ENCODE peak calls at places on chromosomes 2 and 18, in four cellular contexts. I is H1; D is activated CD4-positive, alpha-beta T cell treated with anti-CD3 and anti-CD28 coated beads, Interleukin-2, amount 10 ng/mL, durations not matched to agents 7 days and 5 days; H is Ammon's horn. V is an unnamed sample.
A peak's percentile ranks its signal among the peaks of the same experiment; 100 is the strongest.

GRCh38 chr2:130957920-130958319 is 121.2 kb downstream of the ARHGEF4 start:
- DNase-seq in I (no peak), D (no peak), H (peak; percentile 20), V (no peak)

GRCh38 chr2:157264099-157264498 is 6.6 kb downstream of the GALNT5 start:
- DNase-seq in I (no peak), D (no peak), H (no peak), V (no peak)

GRCh38 chr2:20422679-20423271 is 24.1 kb upstream of the RHOB start:
- DNase-seq in H (peak; percentile 53), D (peak; percentile 36), I (peak; percentile 50), V (peak; percentile 75)

GRCh38 chr2:101418704-101419663 is 31.7 kb upstream of the CREG2 start:
- DNase-seq in H (peak; percentile 68), D (peak; percentile 82), I (peak; percentile 53), V (peak; percentile 57)

GRCh38 chr2:106701134-106701994 is 184.6 kb downstream of the ST6GAL2 start:
- DNase-seq in D (no peak), H (no peak), I (no peak), V (no peak)

GRCh38 chr2:200378652-200379290 is 72.3 kb downstream of the SPATS2L start:
- DNase-seq in I (no peak), D (no peak), H (peak; percentile 35), V (peak; percentile 57)

GRCh38 chr2:101179982-101180381 is 28.8 kb upstream of the TBC1D8 start:
- DNase-seq in H (peak; percentile 27), D (no peak), I (no peak), V (peak; percentile 28)

GRCh38 chr2:43160778-43161177 is 65.6 kb downstream of the ZFP36L2 start:
- DNase-seq in H (no peak), I (no peak), D (no peak), V (no peak)

GRCh38 chr2:140257692-140258300 is 1477.6 kb upstream of the NXPH2 start:
- DNase-seq in D (no peak), H (no peak), I (no peak), V (no peak)

GRCh38 chr18:62745089-62745751 is 29.9 kb downstream of the PHLPP1 start:
- DNase-seq in I (no peak), D (no peak), H (no peak), V (no peak)

GRCh38 chr2:68251855-68252406 is 401 bp downstream of the PPP3R1 start:
- DNase-seq in H (no peak), D (peak; percentile 42), I (peak; percentile 57), V (no peak)

GRCh38 chr2:88165604-88166003 is 4.5 kb upstream of the THNSL2 start:
- DNase-seq in D (no peak), I (no peak), H (peak; percentile 48), V (peak; percentile 25)

GRCh38 chr2:226376516-226377180 is 423.0 kb downstream of the IRS1 start:
- DNase-seq in I (no peak), H (no peak), D (no peak), V (no peak)

GRCh38 chr2:63058742-63059433 is 8.3 kb downstream of the OTX1 start:
- DNase-seq in I (peak; percentile 79), H (no peak), D (no peak), V (no peak)

GRCh38 chr2:45973426-45973825 is 322.0 kb downstream of the PRKCE start:
- DNase-seq in D (no peak), I (peak; percentile 20), H (no peak), V (no peak)

GRCh38 chr2:72694715-72695496 is 130.9 kb downstream of the EXOC6B start:
- DNase-seq in D (no peak), H (peak; percentile 12), I (no peak), V (no peak)

GRCh38 chr2:171579481-171579880 is 57.2 kb downstream of the CYBRD1 start:
- DNase-seq in I (no peak), D (no peak), H (no peak), V (no peak)

GRCh38 chr2:43041661-43042360 is 184.6 kb downstream of the ZFP36L2 start:
- DNase-seq in H (no peak), I (peak; percentile 60), D (no peak), V (no peak)

GRCh38 chr2:166468124-166469024 is 25.7 kb downstream of the SCN7A start:
- DNase-seq in H (no peak), D (no peak), I (no peak), V (no peak)

GRCh38 chr2:95056461-95057459 is 31.3 kb downstream of the MAL start:
- DNase-seq in H (peak; percentile 69), I (no peak), D (no peak), V (peak; percentile 62)

GRCh38 chr18:63366270-63366990 is 576 bp downstream of the KDSR start:
- DNase-seq in H (peak; percentile 36), D (peak; percentile 70), I (peak; percentile 58), V (peak; percentile 9)

GRCh38 chr2:238158807-238159539 is at the start of gene ERFE:
- DNase-seq in D (peak; percentile 47), H (no peak), I (peak; percentile 87), V (no peak)

GRCh38 chr2:123380536-123380935 is 644.6 kb upstream of the CNTNAP5 start:
- DNase-seq in D (no peak), I (no peak), H (peak; percentile 29), V (no peak)

GRCh38 chr2:118846667-118847446 is 591 bp downstream of the EN1 start:
- DNase-seq in I (peak; percentile 59), D (no peak), H (no peak), V (no peak)